ENCODE peak calls at places on chromosomes 5 and 9, in nine cellular contexts. R is astrocyte; K is Right ventricle myocardium superior; W is NCI-H446 treated with DMSO at 0.1 percent for 48 hours; C is GM06990; P is hepatocyte; Y is stimulated activated naive B cell treated with anti-CD40 and anti-IgM and Interleukin-4, amounts not matched to agents 10 μg/mL and 1 μg/mL and 100 μg/mL, for 72 hours; V is GOT3; I is GM04503. S is an unnamed sample.

GRCh38 chr9:112777914-112778313 is 27.4 kb downstream of the SNX30 start:
- DNase-seq in C (no peak), K (no peak), R (peak; percentile 48), P (no peak), V (no peak), W (no peak), Y (no peak), I (no peak), S (no peak)

GRCh38 chr5:141877478-141878185 is 578 bp downstream of the PCDH1 start:
- DNase-seq in C (no peak), W (no peak), Y (no peak), P (peak; percentile 37), V (no peak), I (no peak), K (no peak), R (no peak), S (no peak)

GRCh38 chr9:26264709-26265601 is 586.7 kb upstream of the TUSC1 start:
- DNase-seq in V (no peak), R (peak; percentile 97), W (no peak), I (peak; percentile 99), C (no peak), Y (no peak), P (peak; percentile 5), K (no peak), S (no peak)

GRCh38 chr5:101102506-101102905 is 199.4 kb upstream of the ST8SIA4 start:
- DNase-seq in P (peak; percentile 16), I (no peak), C (no peak), K (no peak), R (no peak), V (no peak), Y (no peak), W (no peak), S (no peak)

GRCh38 chr5:132136906-132137305 is 63.3 kb downstream of the CSF2 start:
- DNase-seq in C (no peak), P (no peak), W (peak; percentile 94), Y (no peak), K (no peak), V (no peak), I (peak; percentile 62), R (peak; percentile 92), S (no peak)

GRCh38 chr5:53330491-53330890 is 149.9 kb upstream of the FST start:
- DNase-seq in W (no peak), P (no peak), V (no peak), Y (no peak), C (no peak), R (no peak), K (no peak), I (no peak), S (no peak)

GRCh38 chr5:137666109-137666850 is 69.6 kb downstream of the KLHL3 start:
- DNase-seq in W (no peak), Y (peak; percentile 32), V (no peak), P (no peak), C (peak; percentile 42), R (peak; percentile 40), K (no peak), I (no peak), S (no peak)

GRCh38 chr5:1759378-1759970 is 40.2 kb downstream of the MRPL36 start:
- DNase-seq in R (no peak), W (no peak), V (no peak), I (no peak), Y (no peak), P (no peak), K (peak; percentile 27), C (no peak), S (no peak)

GRCh38 chr5:109701252-109701651 is 11.5 kb downstream of the MAN2A1 start:
- DNase-seq in C (no peak), K (no peak), P (no peak), V (no peak), Y (no peak), R (no peak), W (no peak), I (no peak), S (no peak)

S was measured in HuH-7.